ENCODE peak calls at places on chromosomes 3 and 15, in nine cellular contexts. One of them, this sample, is unnamed. For H3K27me3, the result is how much of the 10 kb centered on the place peaks cover.

GRCh38 chr3:42224178-42224577 is 41.8 kb downstream of the CCK start:
- DNase-seq in left ventricle myocardium inferior: no peak
- DNase-seq in body of pancreas: no peak
- DNase-seq in psoas muscle: no peak
- DNase-seq in dorsolateral prefrontal cortex: no peak
- DNase-seq in colonic mucosa: no peak
- DNase-seq in fibroblast of lung: no peak
- DNase-seq in GM23248: no peak
- DNase-seq in endodermal cell: peak
- DNase-seq in this sample: no peak

GRCh38 chr15:48109856-48110531 is 10.8 kb upstream of the SLC24A5 start:
- DNase-seq in left ventricle myocardium inferior: no peak
- DNase-seq in body of pancreas: no peak
- DNase-seq in psoas muscle: no peak
- DNase-seq in dorsolateral prefrontal cortex: no peak
- DNase-seq in colonic mucosa: no peak
- DNase-seq in fibroblast of lung: no peak
- DNase-seq in GM23248: no peak
- DNase-seq in endodermal cell: peak
- DNase-seq in this sample: no peak

GRCh38 chr15:90343391-90343790 is 8.7 kb upstream of the ZNF774 start:
- DNase-seq in left ventricle myocardium inferior: no peak
- DNase-seq in body of pancreas: no peak
- DNase-seq in psoas muscle: no peak
- DNase-seq in dorsolateral prefrontal cortex: no peak
- DNase-seq in colonic mucosa: no peak
- DNase-seq in fibroblast of lung: peak
- DNase-seq in GM23248: peak
- DNase-seq in endodermal cell: no peak
- DNase-seq in this sample: no peak

GRCh38 chr15:57037548-57037947 is 119.1 kb downstream of the TCF12 start:
- DNase-seq in left ventricle myocardium inferior: no peak
- DNase-seq in body of pancreas: no peak
- DNase-seq in psoas muscle: no peak
- DNase-seq in dorsolateral prefrontal cortex: no peak
- DNase-seq in colonic mucosa: no peak
- DNase-seq in fibroblast of lung: no peak
- DNase-seq in GM23248: no peak
- DNase-seq in endodermal cell: no peak
- DNase-seq in this sample: no peak

GRCh38 chr3:48681974-48682610 is 3.6 kb downstream of the NCKIPSD start:
- DNase-seq in left ventricle myocardium inferior: no peak
- DNase-seq in body of pancreas: no peak
- DNase-seq in psoas muscle: no peak
- DNase-seq in dorsolateral prefrontal cortex: no peak
- DNase-seq in colonic mucosa: no peak
- DNase-seq in fibroblast of lung: no peak
- DNase-seq in GM23248: no peak
- DNase-seq in endodermal cell: no peak
- DNase-seq in this sample: no peak

GRCh38 chr3:37241880-37242279 is 67.5 kb upstream of the LRRFIP2 start:
- DNase-seq in left ventricle myocardium inferior: no peak
- DNase-seq in body of pancreas: no peak
- DNase-seq in psoas muscle: no peak
- DNase-seq in dorsolateral prefrontal cortex: no peak
- DNase-seq in colonic mucosa: no peak
- DNase-seq in fibroblast of lung: no peak
- DNase-seq in GM23248: no peak
- DNase-seq in endodermal cell: no peak
- DNase-seq in this sample: no peak

GRCh38 chr15:60591491-60592385 is 112.8 kb upstream of the ICE2 start:
- DNase-seq in left ventricle myocardium inferior: peak
- DNase-seq in body of pancreas: peak
- DNase-seq in psoas muscle: peak
- DNase-seq in dorsolateral prefrontal cortex: peak
- DNase-seq in colonic mucosa: peak
- DNase-seq in fibroblast of lung: no peak
- DNase-seq in GM23248: peak
- DNase-seq in endodermal cell: peak
- DNase-seq in this sample: peak

GRCh38 chr3:111762535-111762934 is 96.5 kb upstream of the PHLDB2 start:
- DNase-seq in left ventricle myocardium inferior: no peak
- DNase-seq in body of pancreas: no peak
- DNase-seq in psoas muscle: no peak
- DNase-seq in dorsolateral prefrontal cortex: no peak
- DNase-seq in colonic mucosa: no peak
- DNase-seq in fibroblast of lung: peak
- DNase-seq in GM23248: peak
- DNase-seq in endodermal cell: no peak
- DNase-seq in this sample: no peak

GRCh38 chr15:67967871-67968423 is 86.2 kb upstream of the PIAS1 start:
- DNase-seq in left ventricle myocardium inferior: peak
- DNase-seq in body of pancreas: peak
- DNase-seq in psoas muscle: peak
- DNase-seq in dorsolateral prefrontal cortex: peak
- DNase-seq in colonic mucosa: peak
- DNase-seq in fibroblast of lung: peak
- DNase-seq in GM23248: peak
- DNase-seq in endodermal cell: peak
- DNase-seq in this sample: peak

GRCh38 chr3:186930143-186930638 is at the start of gene ST6GAL1:
- DNase-seq in left ventricle myocardium inferior: peak
- DNase-seq in body of pancreas: peak
- DNase-seq in psoas muscle: peak
- DNase-seq in dorsolateral prefrontal cortex: peak
- DNase-seq in colonic mucosa: peak
- DNase-seq in fibroblast of lung: peak
- DNase-seq in GM23248: peak
- DNase-seq in endodermal cell: peak
- DNase-seq in this sample: peak

GRCh38 chr3:51692980-51693395 is 13.9 kb upstream of the GRM2 start:
- DNase-seq in left ventricle myocardium inferior: no peak
- DNase-seq in body of pancreas: no peak
- DNase-seq in psoas muscle: no peak
- DNase-seq in dorsolateral prefrontal cortex: no peak
- DNase-seq in colonic mucosa: no peak
- DNase-seq in fibroblast of lung: no peak
- DNase-seq in GM23248: no peak
- DNase-seq in endodermal cell: no peak
- DNase-seq in this sample: no peak

GRCh38 chr3:159724627-159725026 is 264.0 kb upstream of the IL12A start:
- DNase-seq in left ventricle myocardium inferior: no peak
- DNase-seq in body of pancreas: no peak
- DNase-seq in psoas muscle: no peak
- DNase-seq in dorsolateral prefrontal cortex: no peak
- DNase-seq in colonic mucosa: no peak
- DNase-seq in fibroblast of lung: peak
- DNase-seq in GM23248: peak
- DNase-seq in endodermal cell: no peak
- DNase-seq in this sample: no peak

GRCh38 chr15:31457631-31458526 is 131.2 kb downstream of the KLF13 start:
- DNase-seq in left ventricle myocardium inferior: no peak
- DNase-seq in body of pancreas: no peak
- DNase-seq in psoas muscle: no peak
- DNase-seq in dorsolateral prefrontal cortex: no peak
- DNase-seq in colonic mucosa: no peak
- DNase-seq in fibroblast of lung: peak
- DNase-seq in GM23248: peak
- DNase-seq in endodermal cell: peak
- DNase-seq in this sample: no peak

GRCh38 chr3:72797773-72798543 is 50.3 kb downstream of the SHQ1 start:
- DNase-seq in left ventricle myocardium inferior: peak
- DNase-seq in body of pancreas: peak
- DNase-seq in psoas muscle: peak
- DNase-seq in dorsolateral prefrontal cortex: no peak
- DNase-seq in colonic mucosa: no peak
- DNase-seq in fibroblast of lung: peak
- DNase-seq in GM23248: peak
- DNase-seq in endodermal cell: no peak
- DNase-seq in this sample: no peak

GRCh38 chr3:172808969-172809546 is 58.5 kb downstream of the ECT2 start:
- DNase-seq in left ventricle myocardium inferior: no peak
- DNase-seq in body of pancreas: no peak
- DNase-seq in psoas muscle: no peak
- DNase-seq in dorsolateral prefrontal cortex: no peak
- DNase-seq in colonic mucosa: no peak
- DNase-seq in fibroblast of lung: peak
- DNase-seq in GM23248: peak
- DNase-seq in endodermal cell: no peak
- DNase-seq in this sample: no peak

GRCh38 chr15:66256692-66257091 is 3.1 kb upstream of the MEGF11 start:
- DNase-seq in left ventricle myocardium inferior: no peak
- DNase-seq in body of pancreas: no peak
- DNase-seq in psoas muscle: no peak
- DNase-seq in dorsolateral prefrontal cortex: no peak
- DNase-seq in colonic mucosa: no peak
- DNase-seq in fibroblast of lung: no peak
- DNase-seq in GM23248: no peak
- DNase-seq in endodermal cell: no peak
- DNase-seq in this sample: no peak
- H3K27me3 ChIP-seq in left ventricle myocardium inferior: half or more
- H3K27me3 ChIP-seq in body of pancreas: under half
- H3K27me3 ChIP-seq in psoas muscle: under half
- H3K27me3 ChIP-seq in dorsolateral prefrontal cortex: under half
- H3K27me3 ChIP-seq in colonic mucosa: under half
- H3K27me3 ChIP-seq in fibroblast of lung: under half
- H3K27me3 ChIP-seq in GM23248: half or more
- H3K27me3 ChIP-seq in endodermal cell: half or more
- H3K27me3 ChIP-seq in this sample: under half

GRCh38 chr3:38648024-38648658 is 1.3 kb downstream of the SCN5A start:
- DNase-seq in left ventricle myocardium inferior: no peak
- DNase-seq in body of pancreas: no peak
- DNase-seq in psoas muscle: no peak
- DNase-seq in dorsolateral prefrontal cortex: no peak
- DNase-seq in colonic mucosa: no peak
- DNase-seq in fibroblast of lung: no peak
- DNase-seq in GM23248: no peak
- DNase-seq in endodermal cell: peak
- DNase-seq in this sample: no peak
- H3K27me3 ChIP-seq in left ventricle myocardium inferior: half or more
- H3K27me3 ChIP-seq in body of pancreas: under half
- H3K27me3 ChIP-seq in psoas muscle: under half
- H3K27me3 ChIP-seq in dorsolateral prefrontal cortex: under half
- H3K27me3 ChIP-seq in colonic mucosa: under half
- H3K27me3 ChIP-seq in fibroblast of lung: under half
- H3K27me3 ChIP-seq in GM23248: half or more
- H3K27me3 ChIP-seq in endodermal cell: half or more
- H3K27me3 ChIP-seq in this sample: under half

GRCh38 chr15:75194397-75194796 is 7.3 kb upstream of the C15orf39 start:
- DNase-seq in left ventricle myocardium inferior: no peak
- DNase-seq in body of pancreas: peak
- DNase-seq in psoas muscle: no peak
- DNase-seq in dorsolateral prefrontal cortex: no peak
- DNase-seq in colonic mucosa: no peak
- DNase-seq in fibroblast of lung: no peak
- DNase-seq in GM23248: no peak
- DNase-seq in endodermal cell: no peak
- DNase-seq in this sample: no peak

GRCh38 chr15:75193976-75194375 is 7.7 kb upstream of the C15orf39 start:
- DNase-seq in left ventricle myocardium inferior: no peak
- DNase-seq in body of pancreas: peak
- DNase-seq in psoas muscle: no peak
- DNase-seq in dorsolateral prefrontal cortex: no peak
- DNase-seq in colonic mucosa: no peak
- DNase-seq in fibroblast of lung: no peak
- DNase-seq in GM23248: no peak
- DNase-seq in endodermal cell: no peak
- DNase-seq in this sample: no peak

GRCh38 chr15:75192307-75192706 is 9.4 kb upstream of the C15orf39 start:
- DNase-seq in left ventricle myocardium inferior: no peak
- DNase-seq in body of pancreas: no peak
- DNase-seq in psoas muscle: no peak
- DNase-seq in dorsolateral prefrontal cortex: no peak
- DNase-seq in colonic mucosa: no peak
- DNase-seq in fibroblast of lung: no peak
- DNase-seq in GM23248: no peak
- DNase-seq in endodermal cell: peak
- DNase-seq in this sample: no peak

GRCh38 chr15:75195122-75195765 is 6.4 kb upstream of the C15orf39 start:
- DNase-seq in left ventricle myocardium inferior: no peak
- DNase-seq in body of pancreas: peak
- DNase-seq in psoas muscle: no peak
- DNase-seq in dorsolateral prefrontal cortex: peak
- DNase-seq in colonic mucosa: no peak
- DNase-seq in fibroblast of lung: peak
- DNase-seq in GM23248: no peak
- DNase-seq in endodermal cell: peak
- DNase-seq in this sample: no peak

GRCh38 chr15:75193272-75193671 is 8.4 kb upstream of the C15orf39 start:
- DNase-seq in left ventricle myocardium inferior: no peak
- DNase-seq in body of pancreas: peak
- DNase-seq in psoas muscle: no peak
- DNase-seq in dorsolateral prefrontal cortex: no peak
- DNase-seq in colonic mucosa: no peak
- DNase-seq in fibroblast of lung: no peak
- DNase-seq in GM23248: no peak
- DNase-seq in endodermal cell: peak
- DNase-seq in this sample: no peak
- H3K27me3 ChIP-seq in left ventricle myocardium inferior: under half
- H3K27me3 ChIP-seq in body of pancreas: under half
- H3K27me3 ChIP-seq in psoas muscle: under half
- H3K27me3 ChIP-seq in dorsolateral prefrontal cortex: under half
- H3K27me3 ChIP-seq in colonic mucosa: under half
- H3K27me3 ChIP-seq in fibroblast of lung: under half
- H3K27me3 ChIP-seq in GM23248: under half
- H3K27me3 ChIP-seq in endodermal cell: under half
- H3K27me3 ChIP-seq in this sample: under half

GRCh38 chr15:52785672-52786406 is 4.3 kb downstream of the ONECUT1 start:
- DNase-seq in left ventricle myocardium inferior: no peak
- DNase-seq in body of pancreas: peak
- DNase-seq in psoas muscle: no peak
- DNase-seq in dorsolateral prefrontal cortex: no peak
- DNase-seq in colonic mucosa: no peak
- DNase-seq in fibroblast of lung: no peak
- DNase-seq in GM23248: no peak
- DNase-seq in endodermal cell: peak
- DNase-seq in this sample: no peak

GRCh38 chr15:52787123-52787503 is 3.0 kb downstream of the ONECUT1 start:
- DNase-seq in left ventricle myocardium inferior: no peak
- DNase-seq in body of pancreas: peak
- DNase-seq in psoas muscle: no peak
- DNase-seq in dorsolateral prefrontal cortex: no peak
- DNase-seq in colonic mucosa: no peak
- DNase-seq in fibroblast of lung: no peak
- DNase-seq in GM23248: no peak
- DNase-seq in endodermal cell: peak
- DNase-seq in this sample: no peak

GRCh38 chr15:52787549-52788098 is 2.5 kb downstream of the ONECUT1 start:
- DNase-seq in left ventricle myocardium inferior: no peak
- DNase-seq in body of pancreas: no peak
- DNase-seq in psoas muscle: no peak
- DNase-seq in dorsolateral prefrontal cortex: no peak
- DNase-seq in colonic mucosa: no peak
- DNase-seq in fibroblast of lung: no peak
- DNase-seq in GM23248: no peak
- DNase-seq in endodermal cell: peak
- DNase-seq in this sample: no peak

GRCh38 chr15:52784799-52785671 is 5.1 kb downstream of the ONECUT1 start:
- DNase-seq in left ventricle myocardium inferior: no peak
- DNase-seq in body of pancreas: peak
- DNase-seq in psoas muscle: no peak
- DNase-seq in dorsolateral prefrontal cortex: no peak
- DNase-seq in colonic mucosa: no peak
- DNase-seq in fibroblast of lung: no peak
- DNase-seq in GM23248: no peak
- DNase-seq in endodermal cell: peak
- DNase-seq in this sample: no peak

GRCh38 chr15:52786436-52787122 is 3.6 kb downstream of the ONECUT1 start:
- DNase-seq in left ventricle myocardium inferior: no peak
- DNase-seq in body of pancreas: peak
- DNase-seq in psoas muscle: no peak
- DNase-seq in dorsolateral prefrontal cortex: no peak
- DNase-seq in colonic mucosa: no peak
- DNase-seq in fibroblast of lung: no peak
- DNase-seq in GM23248: no peak
- DNase-seq in endodermal cell: peak
- DNase-seq in this sample: no peak
- H3K27me3 ChIP-seq in left ventricle myocardium inferior: half or more
- H3K27me3 ChIP-seq in body of pancreas: under half
- H3K27me3 ChIP-seq in psoas muscle: half or more
- H3K27me3 ChIP-seq in dorsolateral prefrontal cortex: half or more
- H3K27me3 ChIP-seq in colonic mucosa: half or more
- H3K27me3 ChIP-seq in fibroblast of lung: half or more
- H3K27me3 ChIP-seq in GM23248: half or more
- H3K27me3 ChIP-seq in endodermal cell: half or more
- H3K27me3 ChIP-seq in this sample: half or more

This sample was measured in breast epithelium.